ENCODE peak calls at places on chromosomes 1 and 21, in five cellular contexts. G is HEK293T, K is H1, P is HepG2, J is GM12878. B is an unnamed sample.

GRCh38 chr1:224213438-224214119 is 30.5 kb downstream of the DEGS1 start:
- DNase-seq in G (no peak), K (peak), P (no peak), J (no peak), B (peak)

GRCh38 chr1:42807056-42807668 is 9.8 kb upstream of the ERMAP start:
- DNase-seq in G (no peak), K (no peak), P (no peak), J (no peak), B (no peak)

GRCh38 chr1:153238536-153238935 is 21.0 kb upstream of the LORICRIN start:
- DNase-seq in G (peak), K (no peak), P (no peak), J (no peak), B (no peak)

GRCh38 chr1:154434346-154435075 is 29.4 kb downstream of the IL6R start:
- DNase-seq in G (no peak), K (no peak), P (no peak), J (no peak), B (no peak)

GRCh38 chr1:43053040-43053439 is 94.4 kb upstream of the SLC2A1 start:
- DNase-seq in G (no peak), K (no peak), P (no peak), J (no peak), B (no peak)

GRCh38 chr1:9242338-9242969 is 7.9 kb downstream of the H6PD start:
- DNase-seq in G (no peak), K (no peak), P (peak), J (no peak), B (no peak)

GRCh38 chr1:38055398-38055797 is 8.8 kb upstream of the POU3F1 start:
- DNase-seq in G (no peak), K (no peak), P (no peak), J (no peak), B (no peak)

GRCh38 chr1:115141145-115141454 is 51.8 kb upstream of the TSPAN2 start:
- DNase-seq in G (no peak), K (no peak), P (no peak), J (no peak), B (no peak)

GRCh38 chr1:117584181-117584580 is 21.7 kb upstream of the TENT5C start:
- DNase-seq in G (no peak), K (no peak), P (no peak), J (no peak), B (no peak)

GRCh38 chr1:18199462-18199861 is 91.9 kb downstream of the IGSF21 start:
- DNase-seq in G (no peak), K (peak), P (no peak), J (no peak), B (no peak)

GRCh38 chr1:116488052-116488451 is 82.8 kb downstream of the CD58 start:
- DNase-seq in G (no peak), K (no peak), P (no peak), J (no peak), B (no peak)

GRCh38 chr1:3186526-3186921 is 117.5 kb downstream of the PRDM16 start:
- DNase-seq in G (peak), K (no peak), P (no peak), J (no peak), B (no peak)

GRCh38 chr1:47791879-47792608 is 205.1 kb downstream of the TRABD2B start:
- DNase-seq in G (no peak), K (no peak), P (no peak), J (no peak), B (no peak)

GRCh38 chr1:154608522-154609294 is 722 bp upstream of the ADAR start:
- DNase-seq in G (peak), K (peak), P (peak), J (no peak), B (peak)

GRCh38 chr1:41876533-41877445 is 41.9 kb downstream of the HIVEP3 start:
- DNase-seq in G (no peak), K (no peak), P (no peak), J (no peak), B (no peak)

GRCh38 chr1:108109295-108109973 is 90.7 kb downstream of the SLC25A24 start:
- DNase-seq in G (no peak), K (no peak), P (no peak), J (no peak), B (no peak)

GRCh38 chr1:197213193-197213592 is 54.9 kb upstream of the CRB1 start:
- DNase-seq in G (no peak), K (no peak), P (no peak), J (no peak), B (no peak)

GRCh38 chr1:158145173-158145719 is 35.4 kb upstream of the CD1D start:
- DNase-seq in G (no peak), K (no peak), P (no peak), J (no peak), B (no peak)

GRCh38 chr1:4172659-4173599 is 272.9 kb upstream of the C1orf174 start:
- DNase-seq in G (peak), K (peak), P (peak), J (no peak), B (no peak)

GRCh38 chr1:75725861-75726361 is 1.4 kb downstream of the ACADM start:
- DNase-seq in G (no peak), K (no peak), P (peak), J (no peak), B (no peak)

GRCh38 chr1:170776147-170776734 is 112.3 kb downstream of the PRRX1 start:
- DNase-seq in G (no peak), K (no peak), P (no peak), J (no peak), B (no peak)

GRCh38 chr1:63321061-63321787 is 1.1 kb upstream of the FOXD3 start:
- DNase-seq in G (no peak), K (peak), P (no peak), J (no peak), B (no peak)

GRCh38 chr1:227788279-227789041 is 27.0 kb upstream of the PRSS38 start:
- DNase-seq in G (peak), K (peak), P (peak), J (no peak), B (peak)

GRCh38 chr1:42385283-42385682 is 4.7 kb downstream of the RIMKLA start:
- DNase-seq in G (no peak), K (no peak), P (no peak), J (no peak), B (no peak)

GRCh38 chr1:17264470-17264869 is 15.6 kb downstream of the PADI3 start:
- DNase-seq in G (no peak), K (no peak), P (no peak), J (no peak), B (no peak)

GRCh38 chr1:158793604-158794003 is 12.6 kb upstream of the OR6N2 start:
- DNase-seq in G (no peak), K (peak), P (no peak), J (no peak), B (peak)

GRCh38 chr21:42547001-42547905 is 33.6 kb downstream of the SLC37A1 start:
- DNase-seq in G (no peak), K (no peak), P (no peak), J (no peak), B (no peak)

GRCh38 chr21:28943631-28944030 is 49.0 kb downstream of the LTN1 start:
- DNase-seq in G (no peak), K (no peak), P (no peak), J (no peak), B (no peak)

GRCh38 chr21:46157987-46158451 is 2.6 kb upstream of the FTCD start:
- DNase-seq in G (no peak), K (no peak), P (no peak), J (no peak), B (no peak)

GRCh38 chr1:38041941-38042834 is 4.4 kb downstream of the POU3F1 start:
- DNase-seq in G (no peak), K (no peak), P (no peak), J (no peak), B (no peak)

GRCh38 chr1:178262101-178262500 is 168.2 kb downstream of the RASAL2 start:
- DNase-seq in G (peak), K (no peak), P (peak), J (no peak), B (peak)

GRCh38 chr21:32411366-32412161 is 942 bp upstream of the EVA1C start:
- DNase-seq in G (no peak), K (peak), P (no peak), J (no peak), B (no peak)

GRCh38 chr1:189567890-189568289 is 909.8 kb downstream of the BRINP3 start:
- DNase-seq in G (no peak), K (no peak), P (no peak), J (no peak), B (no peak)

GRCh38 chr21:41880153-41880552 is 1.0 kb upstream of the PRDM15 start:
- DNase-seq in G (no peak), K (no peak), P (no peak), J (no peak), B (no peak)

GRCh38 chr1:118290571-118290970 is 105.5 kb upstream of the SPAG17 start:
- DNase-seq in G (no peak), K (no peak), P (no peak), J (no peak), B (no peak)

GRCh38 chr1:201137579-201138310 is 10.8 kb upstream of the ASCL5 start:
- DNase-seq in G (no peak), K (no peak), P (no peak), J (no peak), B (no peak)

GRCh38 chr1:66775646-66776045 is 23.4 kb downstream of the DYNLT5 start:
- DNase-seq in G (no peak), K (no peak), P (no peak), J (no peak), B (no peak)

GRCh38 chr1:66779475-66780078 is 21.5 kb downstream of the INSL5 start:
- DNase-seq in G (no peak), K (no peak), P (no peak), J (no peak), B (no peak)

GRCh38 chr1:66777846-66778245 is 23.2 kb downstream of the INSL5 start:
- DNase-seq in G (no peak), K (no peak), P (no peak), J (no peak), B (no peak)

GRCh38 chr1:66778266-66778665 is 22.8 kb downstream of the INSL5 start:
- DNase-seq in G (peak), K (no peak), P (no peak), J (no peak), B (no peak)

DNA sequence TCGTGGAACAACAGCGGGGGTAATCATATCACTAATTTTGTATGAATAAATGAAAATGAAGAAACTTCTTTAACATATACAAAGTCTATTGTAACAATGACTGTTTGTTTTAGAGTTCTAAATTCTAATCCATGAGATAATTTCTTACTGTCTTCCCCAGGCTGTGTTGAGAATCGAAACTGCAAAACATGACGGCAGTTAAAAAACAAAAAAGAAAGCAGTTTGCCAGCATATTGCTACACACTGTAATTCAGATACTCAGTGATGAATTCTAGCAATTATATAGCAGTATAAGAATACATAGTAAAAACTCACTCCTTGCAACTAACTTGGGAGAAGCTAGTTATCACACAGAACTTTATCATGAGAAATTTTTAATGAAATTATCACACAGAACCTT is 22.1 kb downstream of the INSL5 start:
- DNase-seq in G (no peak), K (no peak), P (no peak), J (no peak), B (no peak)
- TF ChIP-seq SUZ12 in G (no peak), K (no peak), P (no peak), J (no peak), B (no peak)

GRCh38 chr1:67683736-67684525 is 1.1 kb upstream of the GADD45A start:
- DNase-seq in G (no peak), K (no peak), P (no peak), J (no peak), B (no peak)
- TF ChIP-seq SUZ12 in G (no peak), K (no peak), P (no peak), J (no peak), B (no peak)

GRCh38 chr1:22287273-22287672 is 144.4 kb upstream of the WNT4 start:
- DNase-seq in G (no peak), K (no peak), P (no peak), J (no peak), B (no peak)
- TF ChIP-seq SUZ12 in G (no peak), K (no peak), P (no peak), J (no peak), B (no peak)

GRCh38 chr1:167043752-167044488 is 46.3 kb downstream of the GPA33 start:
- DNase-seq in G (peak), K (no peak), P (peak), J (no peak), B (no peak)
- TF ChIP-seq SUZ12 in G (no peak), K (no peak), P (no peak), J (no peak), B (no peak)

DNA sequence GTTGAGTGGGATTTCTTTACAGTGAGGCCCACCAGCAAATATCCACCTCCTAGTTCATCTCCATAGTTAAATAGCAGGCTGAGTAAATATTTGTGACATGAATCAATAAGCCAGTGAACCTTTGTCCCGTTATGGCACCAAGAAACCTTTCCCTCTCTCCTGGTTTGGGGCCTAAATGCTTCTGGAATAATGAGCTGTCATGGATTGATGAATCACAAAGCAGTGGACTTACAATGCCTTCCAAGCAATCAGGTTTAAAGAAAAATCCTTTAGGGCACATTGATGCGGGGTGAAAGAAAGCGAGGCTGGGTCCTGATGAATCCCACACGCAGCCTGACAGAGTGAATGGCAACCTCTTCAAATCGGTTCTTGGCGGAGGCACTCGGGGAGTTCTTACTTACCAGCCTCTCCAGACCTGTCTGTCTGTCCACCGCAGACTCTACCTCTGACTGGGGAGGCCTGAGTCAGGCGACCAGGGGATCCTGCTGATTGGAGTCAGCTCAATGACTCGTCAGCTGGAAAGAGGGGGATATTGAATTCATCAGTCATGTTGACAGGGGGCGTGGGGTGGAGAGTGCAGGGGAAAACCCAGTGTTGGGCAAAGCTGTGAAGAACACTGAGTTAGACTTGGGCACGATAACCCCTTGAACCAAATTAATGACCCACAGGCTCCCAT is 247.3 kb downstream of the PLPP3 start:
- DNase-seq in G (no peak), K (no peak), P (peak), J (peak), B (no peak)
- TF ChIP-seq SUZ12 in G (no peak), K (no peak), P (no peak), J (no peak), B (no peak)

DNA sequence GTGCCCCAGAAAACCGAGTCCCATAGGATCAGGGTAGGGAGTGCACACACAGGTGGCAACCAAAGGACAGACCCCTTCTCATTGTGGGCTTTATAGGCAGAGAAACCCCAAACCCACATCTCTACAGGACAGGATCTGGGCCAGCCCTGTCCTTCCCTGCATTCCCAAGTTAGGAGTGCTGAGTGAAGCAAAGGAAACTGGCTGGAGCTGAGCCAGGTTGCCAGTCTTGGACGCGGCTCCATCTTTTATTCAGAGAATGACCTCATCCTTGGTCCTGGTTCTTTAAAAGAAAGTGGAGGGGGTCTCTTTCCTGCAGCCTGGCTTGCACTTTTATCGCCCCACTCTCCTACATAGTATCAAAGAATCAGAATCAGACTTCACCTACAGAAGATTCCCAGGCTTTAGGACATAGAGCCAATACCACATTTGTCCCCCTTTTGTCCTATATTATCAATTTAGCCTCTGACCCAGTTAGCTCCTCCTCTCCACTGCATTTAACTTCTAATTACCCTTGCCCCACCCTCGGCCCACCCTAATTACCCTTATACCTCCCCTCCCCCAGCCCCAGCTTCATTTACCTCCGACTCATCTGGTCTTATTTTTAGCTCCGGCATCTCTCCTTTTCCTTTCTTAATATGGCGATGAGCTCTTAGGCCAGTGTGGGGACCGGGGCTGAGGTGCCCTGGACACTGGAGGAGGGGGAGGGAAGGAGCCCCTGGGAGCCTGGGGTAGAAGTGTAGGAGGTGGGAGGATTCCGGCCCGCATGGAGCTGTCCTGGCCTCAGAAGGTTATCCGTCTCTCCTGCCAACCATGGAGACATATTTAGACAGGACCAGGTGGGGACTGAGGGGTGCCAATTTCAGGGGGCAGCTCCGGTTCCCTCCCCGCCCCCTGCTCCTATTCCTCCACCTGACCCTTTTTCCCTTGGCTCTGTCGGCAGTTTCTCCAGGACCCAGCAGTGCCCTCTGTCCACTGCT is at the start of gene CASQ1:
- DNase-seq in G (no peak), K (no peak), P (no peak), J (no peak), B (no peak)
- TF ChIP-seq SUZ12 in G (no peak), K (no peak), P (no peak), J (no peak), B (no peak)

B was measured in NT2/D1.